ENCODE peak calls at places on chromosome 10, in seven cellular contexts. Q is activated CD8-positive, alpha-beta T cell treated with anti-CD3 and anti-CD28 coated beads for 36 hours; P is AG04450; X is lower lobe of right lung; I is dorsolateral prefrontal cortex; J is OCI-LY7; S is foreskin fibroblast. W is an unnamed sample.

GRCh38 chr10:46090258-46090812 is 44.3 kb upstream of the MSMB start:
- DNase-seq in Q (no peak), P (no peak), X (no peak), I (no peak), J (no peak), S (no peak), W (no peak)

GRCh38 chr10:73863039-73863817 is 11.1 kb downstream of the CAMK2G start:
- DNase-seq in Q (no peak), P (no peak), X (no peak), I (no peak), J (no peak), S (no peak), W (no peak)

GRCh38 chr10:10658157-10658556 is 359.5 kb upstream of the CELF2 start:
- DNase-seq in Q (no peak), P (no peak), X (no peak), I (no peak), J (no peak), S (peak), W (no peak)

GRCh38 chr10:112875474-112876267 is 74.4 kb upstream of the TCF7L2 start:
- DNase-seq in Q (peak), P (peak), X (no peak), I (no peak), J (no peak), S (peak), W (no peak)

GRCh38 chr10:23331567-23332290 is 12.9 kb downstream of the C10orf67 start:
- DNase-seq in Q (no peak), P (no peak), X (no peak), I (no peak), J (no peak), S (peak), W (no peak)

GRCh38 chr10:76764177-76764576 is 873.4 kb downstream of the KCNMA1 start:
- DNase-seq in Q (no peak), P (no peak), X (no peak), I (no peak), J (no peak), S (no peak), W (no peak)

GRCh38 chr10:24556746-24557742 is 166.6 kb downstream of the ARHGAP21 start:
- DNase-seq in Q (peak), P (peak), X (no peak), I (no peak), J (peak), S (peak), W (peak)

GRCh38 chr10:58661902-58662301 is 149.2 kb downstream of the BICC1 start:
- DNase-seq in Q (no peak), P (no peak), X (no peak), I (no peak), J (no peak), S (no peak), W (no peak)

GRCh38 chr10:96218826-96219225 is 52.5 kb downstream of the BLNK start:
- DNase-seq in Q (no peak), P (no peak), X (no peak), I (no peak), J (no peak), S (no peak), W (no peak)

GRCh38 chr10:113788604-113789083 is 37.2 kb downstream of the PLEKHS1 start:
- DNase-seq in Q (no peak), P (peak), X (no peak), I (peak), J (no peak), S (peak), W (peak)

GRCh38 chr10:83212632-83213349 is 926.5 kb upstream of the GHITM start:
- DNase-seq in Q (no peak), P (no peak), X (no peak), I (no peak), J (no peak), S (peak), W (no peak)

GRCh38 chr10:97915761-97916160 is 66.1 kb downstream of the GOLGA7B start:
- DNase-seq in Q (no peak), P (no peak), X (peak), I (peak), J (no peak), S (no peak), W (no peak)

GRCh38 chr10:44775402-44775741 is 135.8 kb upstream of the TMEM72 start:
- DNase-seq in Q (no peak), P (no peak), X (no peak), I (no peak), J (no peak), S (no peak), W (no peak)

GRCh38 chr10:32877915-32878314 is 80.1 kb downstream of the ITGB1 start:
- DNase-seq in Q (no peak), P (no peak), X (no peak), I (no peak), J (no peak), S (no peak), W (no peak)

GRCh38 chr10:88932539-88933256 is 19.9 kb downstream of the ACTA2 start:
- DNase-seq in Q (peak), P (peak), X (no peak), I (peak), J (peak), S (peak), W (peak)

GRCh38 chr10:3838723-3839437 is 53.9 kb upstream of the KLF6 start:
- DNase-seq in Q (no peak), P (no peak), X (no peak), I (no peak), J (peak), S (no peak), W (no peak)

GRCh38 chr10:87000491-87000890 is 19.6 kb upstream of the FAM25A start:
- DNase-seq in Q (no peak), P (no peak), X (no peak), I (no peak), J (no peak), S (peak), W (no peak)

GRCh38 chr10:128000660-128001059 is 93.8 kb downstream of the PTPRE start:
- DNase-seq in Q (no peak), P (no peak), X (peak), I (no peak), J (no peak), S (no peak), W (no peak)

GRCh38 chr10:3848005-3848767 is 63.2 kb upstream of the KLF6 start:
- DNase-seq in Q (no peak), P (no peak), X (no peak), I (no peak), J (no peak), S (peak), W (no peak)

GRCh38 chr10:91247360-91248111 is 27.1 kb downstream of the PCGF5 start:
- DNase-seq in Q (no peak), P (no peak), X (no peak), I (no peak), J (no peak), S (peak), W (no peak)

GRCh38 chr10:122550983-122551382 is 9.6 kb upstream of the DMBT1 start:
- DNase-seq in Q (no peak), P (no peak), X (no peak), I (no peak), J (no peak), S (no peak), W (no peak)

GRCh38 chr10:57657164-57657765 is 610.4 kb downstream of the IPMK start:
- DNase-seq in Q (peak), P (no peak), X (peak), I (peak), J (peak), S (peak), W (peak)

GRCh38 chr10:52746169-52746568 is 26.4 kb downstream of the MBL2 start:
- DNase-seq in Q (no peak), P (no peak), X (no peak), I (no peak), J (no peak), S (no peak), W (no peak)
- TF ChIP-seq CTCF in Q (no peak), P (peak), X (no peak), I (no peak), J (peak), S (no peak), W (no peak)

GRCh38 chr10:132434405-132435005 is 37.5 kb downstream of the PWWP2B start:
- DNase-seq in Q (peak), P (no peak), X (peak), I (no peak), J (peak), S (no peak), W (no peak)

GRCh38 chr10:132430861-132431271 is 33.9 kb downstream of the PWWP2B start:
- DNase-seq in Q (no peak), P (no peak), X (no peak), I (no peak), J (no peak), S (no peak), W (no peak)

GRCh38 chr10:132432176-132432540 is 35.2 kb downstream of the PWWP2B start:
- DNase-seq in Q (no peak), P (no peak), X (no peak), I (no peak), J (no peak), S (no peak), W (no peak)

GRCh38 chr10:132431537-132432175 is 34.7 kb downstream of the PWWP2B start:
- DNase-seq in Q (no peak), P (no peak), X (no peak), I (no peak), J (no peak), S (no peak), W (no peak)

GRCh38 chr10:132433671-132434340 is 36.8 kb downstream of the PWWP2B start:
- DNase-seq in Q (no peak), P (no peak), X (no peak), I (no peak), J (no peak), S (no peak), W (no peak)
- TF ChIP-seq CTCF in Q (no peak), P (no peak), X (no peak), I (no peak), J (no peak), S (no peak), W (no peak)

GRCh38 chr10:53839437-53840039 is 961.5 kb downstream of the PCDH15 start:
- DNase-seq in Q (no peak), P (no peak), X (no peak), I (no peak), J (peak), S (no peak), W (no peak)
- TF ChIP-seq CTCF in Q (no peak), P (peak), X (peak), I (peak), J (peak), S (no peak), W (peak)

GRCh38 chr10:107473221-107473620 is 308.7 kb upstream of the SORCS1 start:
- DNase-seq in Q (no peak), P (no peak), X (no peak), I (no peak), J (no peak), S (no peak), W (no peak)
- TF ChIP-seq CTCF in Q (no peak), P (no peak), X (no peak), I (no peak), J (no peak), S (no peak), W (no peak)

W was measured in GM13977.